ENCODE peak calls at places on chromosome 10, in eight cellular contexts. X is neuronal stem cell; H is NCI-H1105; W is ELR; S is activated naive CD8-positive, alpha-beta T cell treated with anti-CD3 and anti-CD28 coated beads, Interleukin-2, amount 50 U/mL, for 24 hours; F is fibroblast of mammary gland; E is HFF-Myc; T is AG04450. L is an unnamed sample.

GRCh38 chr10:116912162-116912561 is 62.9 kb downstream of the ENO4 start:
- DNase-seq in S (no peak), X (no peak), T (no peak), H (no peak), W (no peak), E (no peak), F (no peak), L (no peak)

GRCh38 chr10:100072514-100072913 is 9.2 kb downstream of the CPN1 start:
- DNase-seq in W (no peak), X (no peak), H (no peak), E (no peak), F (no peak), T (no peak), S (no peak), L (no peak)

GRCh38 chr10:31770307-31770902 is 158.2 kb downstream of the ARHGAP12 start:
- DNase-seq in F (no peak), T (no peak), E (no peak), W (peak; percentile 38), S (peak; percentile 57), H (no peak), X (no peak), L (peak; percentile 58)

GRCh38 chr10:76115471-76116155 is 684.2 kb downstream of the LRMDA start:
- DNase-seq in E (no peak), H (no peak), F (peak; percentile 46), X (no peak), W (peak; percentile 36), T (no peak), S (no peak), L (no peak)

GRCh38 chr10:60827791-60828488 is 49.7 kb downstream of the CDK1 start:
- DNase-seq in H (no peak), E (no peak), S (no peak), W (peak; percentile 74), T (no peak), F (peak; percentile 61), X (no peak), L (peak; percentile 20)

GRCh38 chr10:30437039-30437781 is 3.2 kb downstream of the MAP3K8 start:
- DNase-seq in S (no peak), T (no peak), X (no peak), W (peak; percentile 59), E (no peak), F (peak; percentile 81), H (no peak), L (peak; percentile 71)

GRCh38 chr10:34866848-34867247 is 51.8 kb upstream of the PARD3 start:
- DNase-seq in X (no peak), E (no peak), H (no peak), F (no peak), W (no peak), S (no peak), T (no peak), L (peak; percentile 91)

GRCh38 chr10:97685395-97685958 is 1.6 kb downstream of the AVPI1 start:
- DNase-seq in W (peak; percentile 69), T (no peak), S (no peak), X (no peak), F (peak; percentile 23), H (no peak), E (no peak), L (no peak)

GRCh38 chr10:100878291-100878910 is 34.4 kb upstream of the SLF2 start:
- DNase-seq in F (peak; percentile 75), W (peak; percentile 81), T (peak; percentile 51), E (no peak), X (peak; percentile 75), S (peak; percentile 30), H (peak; percentile 20), L (peak; percentile 67)

GRCh38 chr10:106560925-106561640 is 603.4 kb downstream of the SORCS1 start:
- DNase-seq in T (no peak), S (no peak), W (peak; percentile 75), F (peak; percentile 91), E (no peak), H (no peak), X (no peak), L (no peak)

GRCh38 chr10:92699518-92700272 is 9.9 kb downstream of the HHEX start:
- DNase-seq in X (peak; percentile 6), E (no peak), T (no peak), H (no peak), W (peak; percentile 74), F (peak; percentile 43), S (peak; percentile 47), L (peak; percentile 85)

GRCh38 chr10:104330168-104331117 is 7.8 kb downstream of the ITPRIP start:
- DNase-seq in X (no peak), S (no peak), H (no peak), W (peak; percentile 80), F (peak; percentile 90), T (no peak), E (no peak), L (no peak)

GRCh38 chr10:59234814-59235429 is 58.5 kb downstream of the PHYHIPL start:
- DNase-seq in E (peak; percentile 27), T (peak; percentile 15), S (no peak), H (peak; percentile 11), W (peak; percentile 42), X (no peak), F (peak; percentile 57), L (no peak)

GRCh38 chr10:91350651-91351081 is 59.5 kb upstream of the HECTD2 start:
- DNase-seq in E (no peak), H (no peak), W (no peak), X (no peak), S (no peak), F (peak; percentile 38), T (no peak), L (no peak)

GRCh38 chr10:112981553-112981952 is 31.5 kb downstream of the TCF7L2 start:
- DNase-seq in E (no peak), H (no peak), F (no peak), S (peak; percentile 58), T (no peak), W (peak; percentile 56), X (no peak), L (peak; percentile 11)

GRCh38 chr10:70996549-70996948 is 108.2 kb upstream of the PCBD1 start:
- DNase-seq in F (no peak), T (no peak), W (no peak), H (no peak), E (no peak), X (no peak), S (no peak), L (no peak)

GRCh38 chr10:8279598-8279997 is 225.1 kb downstream of the GATA3 start:
- DNase-seq in T (no peak), X (no peak), E (no peak), F (no peak), W (peak; percentile 17), H (no peak), S (no peak), L (no peak)

GRCh38 chr10:11397980-11398580 is 213.4 kb downstream of the USP6NL start:
- DNase-seq in W (no peak), F (peak; percentile 56), E (no peak), X (no peak), S (no peak), H (no peak), T (no peak), L (peak; percentile 41)

GRCh38 chr10:133388973-133389818 is 4.8 kb upstream of the MTG1 start:
- DNase-seq in E (no peak), T (no peak), X (no peak), F (no peak), H (no peak), W (no peak), S (peak; percentile 44), L (no peak)

GRCh38 chr10:58873161-58873560 is 303.3 kb upstream of the PHYHIPL start:
- DNase-seq in W (no peak), X (no peak), T (no peak), S (no peak), H (no peak), E (no peak), F (no peak), L (no peak)

GRCh38 chr10:121070257-121070656 is 219.1 kb downstream of the WDR11 start:
- DNase-seq in S (no peak), W (no peak), T (no peak), F (no peak), E (no peak), X (no peak), H (no peak), L (no peak)

GRCh38 chr10:132100556-132101349 is 35.0 kb downstream of the JAKMIP3 start:
- DNase-seq in T (no peak), E (no peak), W (no peak), X (no peak), H (no peak), F (no peak), S (no peak), L (no peak)

GRCh38 chr10:79106251-79106650 is 37.5 kb downstream of the ZMIZ1 start:
- DNase-seq in W (no peak), T (no peak), S (peak; percentile 21), E (no peak), F (no peak), X (no peak), H (no peak), L (no peak)

GRCh38 chr10:1452777-1453176 is 284.5 kb downstream of the ADARB2 start:
- DNase-seq in T (no peak), W (no peak), F (no peak), S (no peak), E (no peak), H (no peak), X (no peak), L (no peak)

GRCh38 chr10:120327671-120328070 is 129.4 kb upstream of the PLPP4 start:
- DNase-seq in T (no peak), X (no peak), F (no peak), H (no peak), E (no peak), S (no peak), W (no peak), L (no peak)

GRCh38 chr10:22278441-22278782 is 37.8 kb upstream of the COMMD3 start:
- DNase-seq in X (no peak), H (no peak), W (no peak), F (no peak), E (no peak), S (no peak), T (no peak), L (no peak)

GRCh38 chr10:78892383-78893191 is 176.2 kb upstream of the ZMIZ1 start:
- DNase-seq in W (no peak), T (no peak), H (no peak), F (peak; percentile 4), X (no peak), S (no peak), E (no peak), L (no peak)